ENCODE peak calls at places on chromosome 12, in nine cellular contexts. U is AG09309, B is gastrocnemius medialis, S is fibroblast of the aortic adventitia, I is HCT116, P is cardiac muscle cell, V is A549, O is GM06990, D is left ventricle myocardium inferior. H is an unnamed sample.

GRCh38 chr12:88185988-88186387 is 43.9 kb downstream of the TMTC3 start:
- DNase-seq in U (peak), B (no peak), S (peak), I (peak), P (peak), V (peak), O (no peak), D (no peak), H (peak)

GRCh38 chr12:49043241-49043640 is 17.4 kb downstream of the KMT2D start:
- DNase-seq in U (no peak), B (no peak), S (no peak), I (no peak), P (no peak), V (no peak), O (no peak), D (no peak), H (no peak)

GRCh38 chr12:120093592-120094355 is 22.8 kb downstream of the RAB35 start:
- DNase-seq in U (no peak), B (no peak), S (no peak), I (no peak), P (no peak), V (no peak), O (no peak), D (no peak), H (no peak)

GRCh38 chr12:31966558-31967205 is 7.5 kb downstream of the RESF1 start:
- DNase-seq in U (no peak), B (no peak), S (peak), I (no peak), P (no peak), V (no peak), O (no peak), D (no peak), H (no peak)

GRCh38 chr12:44846826-44847225 is 29.3 kb downstream of the NELL2 start:
- DNase-seq in U (no peak), B (no peak), S (no peak), I (no peak), P (no peak), V (no peak), O (no peak), D (no peak), H (no peak)

GRCh38 chr12:45122776-45123380 is 72.0 kb upstream of the DBX2 start:
- DNase-seq in U (no peak), B (no peak), S (peak), I (peak), P (peak), V (peak), O (no peak), D (no peak), H (peak)

GRCh38 chr12:116183741-116184141 is 93.8 kb downstream of the MED13L start:
- DNase-seq in U (no peak), B (no peak), S (peak), I (no peak), P (peak), V (no peak), O (no peak), D (no peak), H (no peak)

GRCh38 chr12:122665349-122665748 is 37.8 kb downstream of the HCAR2 start:
- DNase-seq in U (no peak), B (no peak), S (no peak), I (no peak), P (no peak), V (no peak), O (no peak), D (no peak), H (no peak)

GRCh38 chr12:3533703-3534386 is 42.8 kb downstream of the PRMT8 start:
- DNase-seq in U (no peak), B (peak), S (peak), I (no peak), P (peak), V (no peak), O (no peak), D (peak), H (peak)

GRCh38 chr12:11134300-11134699 is at the start of gene TAS2R30:
- DNase-seq in U (no peak), B (no peak), S (no peak), I (no peak), P (no peak), V (no peak), O (no peak), D (no peak), H (peak)

GRCh38 chr12:105319691-105320209 is 10.7 kb upstream of the C12orf75 start:
- DNase-seq in U (no peak), B (no peak), S (no peak), I (no peak), P (no peak), V (peak), O (no peak), D (no peak), H (no peak)

GRCh38 chr12:68222336-68222735 is 3.3 kb downstream of the IL26 start:
- DNase-seq in U (no peak), B (no peak), S (peak), I (no peak), P (peak), V (no peak), O (no peak), D (no peak), H (no peak)
- H3K4me3 ChIP-seq in U (no peak), B (no peak), S (peak), I (no peak), P (no peak), V (no peak), O (no peak), D (no peak), H (no peak)

GRCh38 chr12:20482680-20483079 is 114.3 kb downstream of the PDE3A start:
- DNase-seq in U (no peak), B (no peak), S (no peak), I (no peak), P (no peak), V (no peak), O (no peak), D (no peak), H (no peak)

GRCh38 chr12:20489645-20490044 is 121.3 kb downstream of the PDE3A start:
- DNase-seq in U (no peak), B (no peak), S (peak), I (no peak), P (no peak), V (peak), O (no peak), D (no peak), H (no peak)

GRCh38 chr12:20483776-20484175 is 115.4 kb downstream of the PDE3A start:
- DNase-seq in U (no peak), B (no peak), S (peak), I (no peak), P (peak), V (no peak), O (no peak), D (no peak), H (peak)

GRCh38 chr12:20487519-20487918 is 119.2 kb downstream of the PDE3A start:
- DNase-seq in U (no peak), B (no peak), S (no peak), I (no peak), P (no peak), V (no peak), O (no peak), D (no peak), H (no peak)

DNA sequence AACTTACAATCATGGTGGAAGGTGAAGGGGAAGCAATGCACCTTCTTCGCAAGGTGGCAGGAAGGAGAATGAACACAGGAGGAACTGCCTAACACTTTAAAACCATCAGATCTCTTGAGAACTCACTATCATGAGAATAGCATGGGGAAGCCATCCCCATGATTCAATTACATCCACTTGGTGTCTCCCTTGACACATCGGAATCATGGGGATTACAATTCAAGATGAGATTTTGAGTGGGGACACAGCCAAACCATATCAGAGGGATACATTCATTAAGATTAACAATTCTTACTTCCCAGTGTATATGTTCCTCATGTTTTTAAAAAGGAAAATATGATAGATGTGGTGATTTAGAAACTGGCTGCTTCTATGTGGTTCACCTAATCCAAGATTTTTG is 117.9 kb downstream of the PDE3A start:
- DNase-seq in U (no peak), B (no peak), S (no peak), I (peak), P (peak), V (peak), O (no peak), D (no peak), H (peak)
- TF ChIP-seq CTCF in U (peak), B (no peak), S (no peak), I (peak), P (no peak), V (peak), O (no peak), D (no peak), H (peak)

DNA sequence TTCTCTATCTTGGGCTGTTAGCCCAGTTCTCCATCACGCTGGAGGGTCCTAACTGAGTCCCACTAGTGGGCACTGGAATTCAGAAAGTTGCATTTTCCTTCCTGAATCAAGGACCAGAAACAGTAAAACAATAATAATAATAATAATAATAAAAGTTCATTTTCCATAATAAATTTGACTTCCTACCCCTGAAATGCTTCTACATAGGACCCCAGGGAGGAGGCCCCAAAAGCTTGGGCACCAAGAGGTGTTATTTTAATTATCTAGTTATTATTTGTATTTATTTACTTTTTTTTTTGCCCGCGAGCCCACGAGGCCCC is 12.4 kb downstream of the SCNN1A start:
- DNase-seq in U (no peak), B (no peak), S (no peak), I (no peak), P (no peak), V (no peak), O (no peak), D (no peak), H (no peak)
- H3K4me3 ChIP-seq in U (no peak), B (peak), S (no peak), I (no peak), P (peak), V (peak), O (no peak), D (peak), H (no peak)

DNA sequence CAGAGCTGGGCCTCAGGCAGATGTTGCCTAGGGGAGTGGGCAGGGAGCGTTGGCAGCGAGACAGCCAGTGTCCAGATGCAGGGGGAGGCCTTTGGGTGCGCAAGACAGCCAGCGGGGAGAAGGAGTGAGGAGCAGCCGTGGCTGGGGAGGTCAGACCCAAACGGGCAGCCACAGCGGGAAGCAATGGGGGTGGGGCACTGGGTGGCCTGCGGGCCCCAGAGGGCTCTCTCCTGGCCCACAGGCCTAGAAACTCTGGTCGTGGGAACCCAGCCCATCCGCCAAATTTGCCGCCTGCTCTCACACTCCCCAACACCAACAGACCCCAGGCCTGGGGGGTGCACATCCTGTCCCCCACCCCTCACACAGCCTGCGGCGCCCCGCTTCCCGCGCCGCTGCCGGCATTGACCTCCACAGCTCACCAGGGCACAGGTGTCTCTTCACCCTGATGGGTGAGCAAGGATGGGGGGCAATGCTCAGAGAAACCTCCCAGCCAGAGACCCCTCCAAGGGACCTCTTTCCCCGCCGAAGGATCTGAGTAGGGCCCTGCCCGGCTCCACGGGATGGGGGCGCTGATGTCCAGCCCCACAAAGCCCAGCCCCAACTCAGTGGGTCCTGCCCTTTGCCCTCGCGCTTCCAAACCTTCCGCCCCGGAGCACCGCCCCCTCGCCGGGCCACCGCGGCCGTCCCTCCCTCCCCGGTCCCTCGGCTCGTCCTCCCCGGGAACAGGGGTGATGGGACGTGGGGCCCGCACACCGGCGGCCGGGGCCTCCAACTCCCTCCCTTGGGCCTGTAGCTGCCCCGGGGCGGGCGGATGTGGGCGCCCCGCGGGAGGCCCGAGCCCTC is 781 bp downstream of the HDAC7 start:
- DNase-seq in U (no peak), B (no peak), S (no peak), I (no peak), P (no peak), V (peak), O (peak), D (peak), H (no peak)
- TF ChIP-seq CTCF in U (peak), B (peak), S (peak), I (peak), P (peak), V (peak), O (peak), D (peak), H (peak)

DNA sequence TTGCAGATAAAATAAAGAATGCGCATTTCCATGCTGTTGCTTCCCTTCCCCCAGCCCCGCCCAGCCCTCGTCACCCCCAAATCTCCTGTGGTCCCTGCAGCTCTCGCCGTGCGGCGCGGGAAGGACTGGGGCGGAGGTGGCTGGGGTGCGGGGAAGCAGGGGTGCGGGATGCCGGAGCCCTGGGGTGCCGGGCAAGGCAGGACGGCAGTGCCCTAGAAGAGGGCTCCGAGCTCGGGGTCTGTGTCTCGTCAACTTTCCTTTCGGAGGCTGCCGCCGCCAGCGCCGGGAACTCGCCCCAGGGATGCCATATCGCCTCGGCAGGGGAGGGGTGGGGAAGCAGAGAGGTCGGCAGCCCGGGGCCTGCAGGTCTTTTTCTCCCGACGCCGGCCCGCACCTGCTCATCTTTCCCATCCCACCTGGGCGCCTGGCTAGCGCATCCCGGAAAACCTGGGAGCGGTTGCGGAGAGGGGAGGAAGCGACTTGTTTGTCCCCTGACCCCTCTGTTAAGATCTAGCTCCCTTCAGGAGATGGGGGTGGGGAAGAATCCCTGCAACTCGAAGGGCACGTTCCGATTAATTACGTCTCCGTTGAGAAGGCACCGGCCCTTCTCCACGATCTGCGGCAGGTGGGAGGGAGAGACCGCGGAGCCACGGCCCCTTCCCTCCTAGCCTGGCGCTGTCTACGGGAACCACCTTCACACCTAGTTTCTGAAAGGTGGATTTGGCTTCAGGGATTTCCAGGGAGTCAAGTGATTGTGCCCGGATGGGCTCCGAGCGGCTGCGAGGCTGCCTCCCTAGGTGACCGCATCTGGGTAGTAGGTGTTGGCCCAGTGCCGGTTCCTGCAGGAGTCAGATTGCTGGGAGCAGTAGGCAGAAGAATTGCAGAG is 621 bp downstream of the CNTN1 start:
- DNase-seq in U (no peak), B (no peak), S (no peak), I (no peak), P (no peak), V (peak), O (peak), D (no peak), H (peak)
- H3K4me3 ChIP-seq in U (no peak), B (peak), S (peak), I (peak), P (peak), V (peak), O (no peak), D (peak), H (peak)

GRCh38 chr12:47033797-47034555 is 45.4 kb upstream of the PCED1B start:
- DNase-seq in U (no peak), B (no peak), S (no peak), I (no peak), P (peak), V (peak), O (no peak), D (no peak), H (no peak)
- TF ChIP-seq CTCF in U (no peak), B (no peak), S (no peak), I (no peak), P (no peak), V (no peak), O (no peak), D (no peak), H (no peak)

GRCh38 chr12:46808955-46809697 is 16.7 kb downstream of the SLC38A4 start:
- DNase-seq in U (no peak), B (no peak), S (no peak), I (no peak), P (no peak), V (no peak), O (no peak), D (no peak), H (no peak)

GRCh38 chr12:46811185-46811584 is 14.6 kb downstream of the SLC38A4 start:
- DNase-seq in U (no peak), B (no peak), S (no peak), I (no peak), P (no peak), V (no peak), O (no peak), D (no peak), H (no peak)

GRCh38 chr12:46804054-46804453 is 21.7 kb downstream of the SLC38A4 start:
- DNase-seq in U (no peak), B (no peak), S (no peak), I (no peak), P (no peak), V (no peak), O (no peak), D (no peak), H (no peak)

GRCh38 chr12:46803517-46803916 is 22.3 kb downstream of the SLC38A4 start:
- DNase-seq in U (no peak), B (no peak), S (no peak), I (no peak), P (no peak), V (no peak), O (no peak), D (no peak), H (no peak)

DNA sequence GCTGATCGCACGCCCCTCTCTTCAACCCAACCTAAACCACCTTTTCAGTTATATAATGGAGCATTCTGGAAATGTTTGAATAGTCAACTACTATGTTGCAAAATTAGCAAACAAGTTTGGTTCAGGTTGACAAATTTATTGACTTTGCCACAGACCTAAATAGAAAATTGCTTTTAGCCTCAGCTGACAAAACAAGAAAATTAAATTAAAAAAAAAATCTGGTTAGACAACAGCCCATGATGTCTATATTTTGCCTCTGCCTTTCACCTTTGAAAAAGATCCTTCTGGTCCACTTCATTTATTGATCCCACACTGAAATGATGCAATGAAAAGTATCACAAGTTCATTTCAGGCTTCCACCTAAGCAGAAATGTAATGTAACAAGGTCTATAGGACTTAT is 17.5 kb downstream of the SLC38A4 start:
- DNase-seq in U (no peak), B (no peak), S (no peak), I (no peak), P (no peak), V (no peak), O (no peak), D (no peak), H (no peak)
- H3K4me3 ChIP-seq in U (no peak), B (no peak), S (no peak), I (no peak), P (no peak), V (no peak), O (no peak), D (no peak), H (no peak)

DNA sequence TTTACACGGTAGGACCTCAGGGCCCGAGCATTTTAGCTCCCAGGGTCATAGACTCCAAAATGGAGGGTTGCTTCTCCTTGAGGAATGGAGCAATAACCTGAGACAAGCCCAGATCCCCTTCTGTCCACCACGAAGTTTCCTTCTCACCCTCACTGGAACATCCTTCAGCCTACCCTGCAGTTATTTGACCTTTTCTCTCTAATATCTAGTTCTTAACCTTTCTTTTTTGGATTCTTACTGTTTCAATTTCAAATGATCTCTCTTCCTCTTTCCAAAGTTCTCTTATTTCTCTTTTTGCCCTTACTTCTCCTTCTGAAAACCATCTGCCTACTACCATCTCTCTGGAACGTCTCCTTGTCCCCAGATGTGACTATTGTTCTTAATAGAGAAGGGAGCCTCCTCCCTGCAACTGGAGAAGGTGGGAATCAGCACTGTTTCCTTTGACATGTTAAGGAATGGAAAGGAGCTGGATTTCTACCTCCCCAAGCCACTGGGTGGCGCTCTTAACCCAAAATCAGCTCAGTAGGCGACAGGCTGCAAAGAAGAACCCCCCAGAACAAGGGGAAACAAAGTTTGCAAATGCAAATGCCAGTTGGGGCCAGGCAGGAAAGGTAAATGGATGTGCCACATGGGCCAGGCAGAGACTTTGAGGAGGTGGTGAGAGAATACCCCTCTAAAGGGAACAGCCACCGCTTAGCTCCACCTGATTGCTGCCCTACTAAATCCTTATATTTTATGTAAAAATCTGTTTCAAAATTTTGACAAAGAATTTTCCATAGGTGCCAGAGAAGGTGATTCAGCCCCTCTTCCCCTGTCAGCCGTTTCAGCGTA is 22.4 kb upstream of the PDE1B start:
- DNase-seq in U (no peak), B (no peak), S (peak), I (peak), P (peak), V (peak), O (no peak), D (peak), H (peak)
- TF ChIP-seq CTCF in U (peak), B (peak), S (peak), I (peak), P (peak), V (peak), O (peak), D (peak), H (peak)